ENCODE peak calls at places on chromosome 19, in ten cellular contexts. L, C, K, W, H, D, A, Y, O and M are unnamed samples.

GRCh38 chr19:8334458-8335342 is 8.4 kb downstream of the KANK3 start:
- DNase-seq in L (no peak), K (no peak), W (peak), A (peak), Y (peak), O (no peak), H (no peak), C (peak), D (no peak), M (peak)

GRCh38 chr19:1177322-1178114 is 3.5 kb upstream of the SBNO2 start:
- DNase-seq in D (no peak), L (peak), C (peak), Y (no peak), A (no peak), H (no peak), W (no peak), O (peak), K (no peak), M (no peak)

GRCh38 chr19:49020931-49021895 is 2.9 kb downstream of the CGB3 start:
- DNase-seq in A (no peak), K (no peak), W (no peak), Y (no peak), H (no peak), L (no peak), C (peak), D (no peak), O (no peak), M (no peak)

GRCh38 chr19:55032170-55032569 is 5.9 kb downstream of the GP6 start:
- DNase-seq in L (no peak), A (no peak), C (no peak), Y (no peak), H (no peak), K (no peak), W (no peak), D (no peak), O (no peak), M (no peak)

GRCh38 chr19:41064974-41065569 is 23.2 kb upstream of the CYP2A13 start:
- DNase-seq in H (no peak), L (no peak), D (no peak), C (peak), W (peak), O (no peak), Y (no peak), K (no peak), A (no peak), M (peak)

GRCh38 chr19:53553159-53553558 is 15.2 kb downstream of the ZNF331 start:
- DNase-seq in L (no peak), W (no peak), H (no peak), K (no peak), C (no peak), A (no peak), Y (no peak), O (no peak), D (no peak), M (no peak)

GRCh38 chr19:40718774-40719391 is 2.0 kb downstream of the ITPKC start:
- DNase-seq in K (no peak), C (peak), L (no peak), Y (peak), A (peak), H (no peak), W (peak), D (no peak), O (peak), M (peak)

GRCh38 chr19:45467115-45467455 is 711 bp upstream of the FOSB start:
- DNase-seq in O (no peak), C (peak), D (no peak), Y (no peak), W (no peak), H (no peak), K (no peak), A (no peak), L (no peak), M (no peak)

GRCh38 chr19:37329686-37330085 is 41.2 kb upstream of the ZNF527 start:
- DNase-seq in H (no peak), K (no peak), A (no peak), D (no peak), C (peak), W (no peak), Y (no peak), L (no peak), O (no peak), M (no peak)

GRCh38 chr19:44003461-44004134 is 841 bp downstream of the ZNF230 start:
- DNase-seq in D (no peak), Y (no peak), O (no peak), C (peak), A (peak), W (peak), H (no peak), K (no peak), L (no peak), M (peak)

GRCh38 chr19:8512115-8512967 is 1.6 kb downstream of the ZNF414 start:
- DNase-seq in C (no peak), A (no peak), O (no peak), H (no peak), L (no peak), K (no peak), W (peak), D (no peak), Y (no peak), M (peak)

GRCh38 chr19:45578861-45579260 is 5.7 kb downstream of the OPA3 start:
- DNase-seq in D (no peak), C (no peak), L (no peak), W (no peak), A (no peak), O (no peak), Y (peak), H (no peak), K (no peak), M (no peak)

GRCh38 chr19:17703823-17704463 is 15.3 kb upstream of the MAP1S start:
- DNase-seq in C (no peak), Y (no peak), W (peak), H (peak), L (no peak), A (peak), O (no peak), K (peak), D (no peak), M (peak)

GRCh38 chr19:4374451-4375163 is 25.7 kb downstream of the SH3GL1 start:
- DNase-seq in Y (peak), D (no peak), W (peak), L (peak), H (no peak), O (no peak), A (peak), K (no peak), C (peak), M (peak)

GRCh38 chr19:41328157-41328817 is 18.3 kb downstream of the CCDC97 start:
- DNase-seq in K (no peak), C (no peak), W (no peak), L (no peak), Y (no peak), D (no peak), A (no peak), H (peak), O (no peak), M (peak)

GRCh38 chr19:17209126-17210036 is 5.8 kb upstream of the USE1 start:
- DNase-seq in H (no peak), K (no peak), A (no peak), L (no peak), Y (no peak), W (peak), O (no peak), C (peak), D (no peak), M (no peak)

GRCh38 chr19:35718345-35719041 is 690 bp downstream of the KMT2B start:
- DNase-seq in H (peak), O (no peak), L (no peak), A (peak), Y (peak), W (peak), D (no peak), K (no peak), C (peak), M (peak)

GRCh38 chr19:35130761-35131720 is 3.8 kb downstream of the LGI4 start:
- DNase-seq in O (no peak), K (no peak), C (no peak), A (no peak), W (peak), D (no peak), L (no peak), Y (no peak), H (no peak), M (no peak)

GRCh38 chr19:42424345-42424707 is 2.9 kb downstream of the LIPE start:
- DNase-seq in D (no peak), K (no peak), L (no peak), Y (no peak), O (no peak), W (no peak), A (no peak), C (no peak), H (no peak), M (no peak)